ENCODE peak calls at places on chromosomes 16 and 17, in four cellular contexts. One of them, this sample, is unnamed.

GRCh38 chr17:3003401-3004149 is 59.8 kb downstream of the OR1D5 start:
- DNase-seq in stimulated activated CD8-positive, alpha-beta memory T cell treated with anti-CD3 and anti-CD28 coated beads, Interleukin-2, amount 100 ng/mL, for 1 hour: no peak
- DNase-seq in activated naive CD8-positive, alpha-beta T cell treated with anti-CD3 and anti-CD28 coated beads, Interleukin-2, amount 10 ng/mL, durations not matched to agents 7 days and 5 days: no peak
- DNase-seq in H54: no peak
- DNase-seq in this sample: no peak

GRCh38 chr16:14562691-14563491 is 67.2 kb downstream of the PARN start:
- DNase-seq in stimulated activated CD8-positive, alpha-beta memory T cell treated with anti-CD3 and anti-CD28 coated beads, Interleukin-2, amount 100 ng/mL, for 1 hour: no peak
- DNase-seq in activated naive CD8-positive, alpha-beta T cell treated with anti-CD3 and anti-CD28 coated beads, Interleukin-2, amount 10 ng/mL, durations not matched to agents 7 days and 5 days: no peak
- DNase-seq in H54: no peak
- DNase-seq in this sample: peak; percentile 65

GRCh38 chr17:38584350-38584925 is 21.3 kb downstream of the SRCIN1 start:
- DNase-seq in stimulated activated CD8-positive, alpha-beta memory T cell treated with anti-CD3 and anti-CD28 coated beads, Interleukin-2, amount 100 ng/mL, for 1 hour: peak; percentile 33
- DNase-seq in activated naive CD8-positive, alpha-beta T cell treated with anti-CD3 and anti-CD28 coated beads, Interleukin-2, amount 10 ng/mL, durations not matched to agents 7 days and 5 days: peak; percentile 77
- DNase-seq in H54: peak; percentile 86
- DNase-seq in this sample: peak; percentile 39

GRCh38 chr17:32489320-32490100 is 2.7 kb downstream of the CDK5R1 start:
- DNase-seq in stimulated activated CD8-positive, alpha-beta memory T cell treated with anti-CD3 and anti-CD28 coated beads, Interleukin-2, amount 100 ng/mL, for 1 hour: no peak
- DNase-seq in activated naive CD8-positive, alpha-beta T cell treated with anti-CD3 and anti-CD28 coated beads, Interleukin-2, amount 10 ng/mL, durations not matched to agents 7 days and 5 days: no peak
- DNase-seq in H54: no peak
- DNase-seq in this sample: no peak

GRCh38 chr16:27113341-27113841 is 46.7 kb downstream of the C16orf82 start:
- DNase-seq in stimulated activated CD8-positive, alpha-beta memory T cell treated with anti-CD3 and anti-CD28 coated beads, Interleukin-2, amount 100 ng/mL, for 1 hour: no peak
- DNase-seq in activated naive CD8-positive, alpha-beta T cell treated with anti-CD3 and anti-CD28 coated beads, Interleukin-2, amount 10 ng/mL, durations not matched to agents 7 days and 5 days: no peak
- DNase-seq in H54: no peak
- DNase-seq in this sample: no peak

GRCh38 chr17:20173091-20173490 is 163.9 kb downstream of the SPECC1 start:
- DNase-seq in stimulated activated CD8-positive, alpha-beta memory T cell treated with anti-CD3 and anti-CD28 coated beads, Interleukin-2, amount 100 ng/mL, for 1 hour: no peak
- DNase-seq in activated naive CD8-positive, alpha-beta T cell treated with anti-CD3 and anti-CD28 coated beads, Interleukin-2, amount 10 ng/mL, durations not matched to agents 7 days and 5 days: no peak
- DNase-seq in H54: no peak
- DNase-seq in this sample: no peak

GRCh38 chr16:79564594-79565210 is 35.8 kb downstream of the MAF start:
- DNase-seq in stimulated activated CD8-positive, alpha-beta memory T cell treated with anti-CD3 and anti-CD28 coated beads, Interleukin-2, amount 100 ng/mL, for 1 hour: no peak
- DNase-seq in activated naive CD8-positive, alpha-beta T cell treated with anti-CD3 and anti-CD28 coated beads, Interleukin-2, amount 10 ng/mL, durations not matched to agents 7 days and 5 days: no peak
- DNase-seq in H54: no peak
- DNase-seq in this sample: no peak

GRCh38 chr17:62627219-62627903 is at the start of gene MRC2:
- DNase-seq in stimulated activated CD8-positive, alpha-beta memory T cell treated with anti-CD3 and anti-CD28 coated beads, Interleukin-2, amount 100 ng/mL, for 1 hour: no peak
- DNase-seq in activated naive CD8-positive, alpha-beta T cell treated with anti-CD3 and anti-CD28 coated beads, Interleukin-2, amount 10 ng/mL, durations not matched to agents 7 days and 5 days: peak; percentile 53
- DNase-seq in H54: peak; percentile 87
- DNase-seq in this sample: peak; percentile 90

GRCh38 chr16:1300664-1301476 is 8.6 kb upstream of the UBE2I start:
- DNase-seq in stimulated activated CD8-positive, alpha-beta memory T cell treated with anti-CD3 and anti-CD28 coated beads, Interleukin-2, amount 100 ng/mL, for 1 hour: peak; percentile 55
- DNase-seq in activated naive CD8-positive, alpha-beta T cell treated with anti-CD3 and anti-CD28 coated beads, Interleukin-2, amount 10 ng/mL, durations not matched to agents 7 days and 5 days: peak; percentile 90
- DNase-seq in H54: peak; percentile 77
- DNase-seq in this sample: peak; percentile 43

GRCh38 chr16:84629580-84629979 is 11.7 kb upstream of the COTL1 start:
- DNase-seq in stimulated activated CD8-positive, alpha-beta memory T cell treated with anti-CD3 and anti-CD28 coated beads, Interleukin-2, amount 100 ng/mL, for 1 hour: no peak
- DNase-seq in activated naive CD8-positive, alpha-beta T cell treated with anti-CD3 and anti-CD28 coated beads, Interleukin-2, amount 10 ng/mL, durations not matched to agents 7 days and 5 days: no peak
- DNase-seq in H54: no peak
- DNase-seq in this sample: no peak

GRCh38 chr16:14300631-14301149 is 229.6 kb downstream of the MRTFB start:
- DNase-seq in stimulated activated CD8-positive, alpha-beta memory T cell treated with anti-CD3 and anti-CD28 coated beads, Interleukin-2, amount 100 ng/mL, for 1 hour: no peak
- DNase-seq in activated naive CD8-positive, alpha-beta T cell treated with anti-CD3 and anti-CD28 coated beads, Interleukin-2, amount 10 ng/mL, durations not matched to agents 7 days and 5 days: peak; percentile 52
- DNase-seq in H54: peak; percentile 80
- DNase-seq in this sample: peak; percentile 89

GRCh38 chr16:11090947-11091785 is 146.8 kb downstream of the CLEC16A start:
- DNase-seq in stimulated activated CD8-positive, alpha-beta memory T cell treated with anti-CD3 and anti-CD28 coated beads, Interleukin-2, amount 100 ng/mL, for 1 hour: no peak
- DNase-seq in activated naive CD8-positive, alpha-beta T cell treated with anti-CD3 and anti-CD28 coated beads, Interleukin-2, amount 10 ng/mL, durations not matched to agents 7 days and 5 days: peak; percentile 52
- DNase-seq in H54: no peak
- DNase-seq in this sample: no peak

GRCh38 chr17:76268015-76268749 is 3.0 kb downstream of the UBALD2 start:
- DNase-seq in stimulated activated CD8-positive, alpha-beta memory T cell treated with anti-CD3 and anti-CD28 coated beads, Interleukin-2, amount 100 ng/mL, for 1 hour: no peak
- DNase-seq in activated naive CD8-positive, alpha-beta T cell treated with anti-CD3 and anti-CD28 coated beads, Interleukin-2, amount 10 ng/mL, durations not matched to agents 7 days and 5 days: peak; percentile 80
- DNase-seq in H54: no peak
- DNase-seq in this sample: peak; percentile 91

GRCh38 chr17:34252138-34252889 is 2.8 kb upstream of the CCL2 start:
- DNase-seq in stimulated activated CD8-positive, alpha-beta memory T cell treated with anti-CD3 and anti-CD28 coated beads, Interleukin-2, amount 100 ng/mL, for 1 hour: no peak
- DNase-seq in activated naive CD8-positive, alpha-beta T cell treated with anti-CD3 and anti-CD28 coated beads, Interleukin-2, amount 10 ng/mL, durations not matched to agents 7 days and 5 days: no peak
- DNase-seq in H54: no peak
- DNase-seq in this sample: peak; percentile 88

GRCh38 chr16:62709856-62710255 is 673.6 kb upstream of the CDH8 start:
- DNase-seq in stimulated activated CD8-positive, alpha-beta memory T cell treated with anti-CD3 and anti-CD28 coated beads, Interleukin-2, amount 100 ng/mL, for 1 hour: no peak
- DNase-seq in activated naive CD8-positive, alpha-beta T cell treated with anti-CD3 and anti-CD28 coated beads, Interleukin-2, amount 10 ng/mL, durations not matched to agents 7 days and 5 days: no peak
- DNase-seq in H54: no peak
- DNase-seq in this sample: no peak

GRCh38 chr16:66147338-66147737 is 219.2 kb upstream of the CDH5 start:
- DNase-seq in stimulated activated CD8-positive, alpha-beta memory T cell treated with anti-CD3 and anti-CD28 coated beads, Interleukin-2, amount 100 ng/mL, for 1 hour: no peak
- DNase-seq in activated naive CD8-positive, alpha-beta T cell treated with anti-CD3 and anti-CD28 coated beads, Interleukin-2, amount 10 ng/mL, durations not matched to agents 7 days and 5 days: no peak
- DNase-seq in H54: no peak
- DNase-seq in this sample: no peak

GRCh38 chr17:42579794-42580551 is 2.4 kb upstream of the PSMC3IP start:
- DNase-seq in stimulated activated CD8-positive, alpha-beta memory T cell treated with anti-CD3 and anti-CD28 coated beads, Interleukin-2, amount 100 ng/mL, for 1 hour: no peak
- DNase-seq in activated naive CD8-positive, alpha-beta T cell treated with anti-CD3 and anti-CD28 coated beads, Interleukin-2, amount 10 ng/mL, durations not matched to agents 7 days and 5 days: no peak
- DNase-seq in H54: no peak
- DNase-seq in this sample: no peak